ENCODE peak calls at places on chromosomes 4 and X, in nine cellular contexts. One of them, this sample, is unnamed.

GRCh38 chr4:142274137-142274536 is 572.0 kb downstream of the INPP4B start:
- DNase-seq in T-helper 1 cell: no peak
- DNase-seq in NCI-H1105 treated with DMSO at 0.1 percent for 48 hours: no peak
- DNase-seq in psoas muscle: no peak
- DNase-seq in stimulated activated CD4-positive, alpha-beta T cell treated with anti-CD3 and anti-CD28 coated beads, Interleukin-15, amount 100 ng/mL, for 48 hours: no peak
- DNase-seq in T-cell: no peak
- DNase-seq in type B pancreatic cell: no peak
- DNase-seq in HFF-Myc: no peak
- DNase-seq in GM19239: no peak
- DNase-seq in this sample: no peak

GRCh38 chr4:53315300-53315699 is 50.6 kb downstream of the SCFD2 start:
- DNase-seq in T-helper 1 cell: no peak
- DNase-seq in NCI-H1105 treated with DMSO at 0.1 percent for 48 hours: no peak
- DNase-seq in psoas muscle: no peak
- DNase-seq in stimulated activated CD4-positive, alpha-beta T cell treated with anti-CD3 and anti-CD28 coated beads, Interleukin-15, amount 100 ng/mL, for 48 hours: no peak
- DNase-seq in T-cell: no peak
- DNase-seq in type B pancreatic cell: no peak
- DNase-seq in HFF-Myc: no peak
- DNase-seq in GM19239: no peak
- DNase-seq in this sample: peak

GRCh38 chrX:40651620-40652223 is 4.4 kb upstream of the CXorf38 start:
- DNase-seq in T-helper 1 cell: peak
- DNase-seq in NCI-H1105 treated with DMSO at 0.1 percent for 48 hours: peak
- DNase-seq in psoas muscle: peak
- DNase-seq in stimulated activated CD4-positive, alpha-beta T cell treated with anti-CD3 and anti-CD28 coated beads, Interleukin-15, amount 100 ng/mL, for 48 hours: peak
- DNase-seq in T-cell: peak
- DNase-seq in type B pancreatic cell: no peak
- DNase-seq in HFF-Myc: peak
- DNase-seq in GM19239: no peak
- DNase-seq in this sample: peak

GRCh38 chr4:56976283-56976877 is 1.0 kb downstream of the NOA1 start:
- DNase-seq in T-helper 1 cell: no peak
- DNase-seq in NCI-H1105 treated with DMSO at 0.1 percent for 48 hours: no peak
- DNase-seq in psoas muscle: no peak
- DNase-seq in stimulated activated CD4-positive, alpha-beta T cell treated with anti-CD3 and anti-CD28 coated beads, Interleukin-15, amount 100 ng/mL, for 48 hours: no peak
- DNase-seq in T-cell: no peak
- DNase-seq in type B pancreatic cell: no peak
- DNase-seq in HFF-Myc: no peak
- DNase-seq in GM19239: no peak
- DNase-seq in this sample: peak

GRCh38 chrX:40329616-40330015 is 231.9 kb upstream of the BCOR start:
- DNase-seq in T-helper 1 cell: no peak
- DNase-seq in NCI-H1105 treated with DMSO at 0.1 percent for 48 hours: no peak
- DNase-seq in psoas muscle: no peak
- DNase-seq in stimulated activated CD4-positive, alpha-beta T cell treated with anti-CD3 and anti-CD28 coated beads, Interleukin-15, amount 100 ng/mL, for 48 hours: no peak
- DNase-seq in T-cell: no peak
- DNase-seq in type B pancreatic cell: no peak
- DNase-seq in HFF-Myc: no peak
- DNase-seq in GM19239: no peak
- DNase-seq in this sample: no peak

GRCh38 chr4:96736352-96736889 is 896.5 kb downstream of the PDHA2 start:
- DNase-seq in T-helper 1 cell: no peak
- DNase-seq in NCI-H1105 treated with DMSO at 0.1 percent for 48 hours: no peak
- DNase-seq in psoas muscle: no peak
- DNase-seq in stimulated activated CD4-positive, alpha-beta T cell treated with anti-CD3 and anti-CD28 coated beads, Interleukin-15, amount 100 ng/mL, for 48 hours: no peak
- DNase-seq in T-cell: no peak
- DNase-seq in type B pancreatic cell: no peak
- DNase-seq in HFF-Myc: no peak
- DNase-seq in GM19239: no peak
- DNase-seq in this sample: no peak

GRCh38 chr4:3767569-3768288 is 1.5 kb downstream of the ADRA2C start:
- DNase-seq in T-helper 1 cell: no peak
- DNase-seq in NCI-H1105 treated with DMSO at 0.1 percent for 48 hours: peak
- DNase-seq in psoas muscle: no peak
- DNase-seq in stimulated activated CD4-positive, alpha-beta T cell treated with anti-CD3 and anti-CD28 coated beads, Interleukin-15, amount 100 ng/mL, for 48 hours: no peak
- DNase-seq in T-cell: no peak
- DNase-seq in type B pancreatic cell: no peak
- DNase-seq in HFF-Myc: no peak
- DNase-seq in GM19239: no peak
- DNase-seq in this sample: no peak

GRCh38 chrX:34275710-34276109 is 143.6 kb upstream of the FAM47A start:
- DNase-seq in T-helper 1 cell: no peak
- DNase-seq in NCI-H1105 treated with DMSO at 0.1 percent for 48 hours: no peak
- DNase-seq in psoas muscle: no peak
- DNase-seq in stimulated activated CD4-positive, alpha-beta T cell treated with anti-CD3 and anti-CD28 coated beads, Interleukin-15, amount 100 ng/mL, for 48 hours: no peak
- DNase-seq in T-cell: no peak
- DNase-seq in type B pancreatic cell: no peak
- DNase-seq in HFF-Myc: no peak
- DNase-seq in GM19239: no peak
- DNase-seq in this sample: peak

GRCh38 chr4:176425035-176425434 is 105.3 kb downstream of the SPCS3 start:
- DNase-seq in T-helper 1 cell: no peak
- DNase-seq in NCI-H1105 treated with DMSO at 0.1 percent for 48 hours: no peak
- DNase-seq in psoas muscle: no peak
- DNase-seq in stimulated activated CD4-positive, alpha-beta T cell treated with anti-CD3 and anti-CD28 coated beads, Interleukin-15, amount 100 ng/mL, for 48 hours: no peak
- DNase-seq in T-cell: no peak
- DNase-seq in type B pancreatic cell: no peak
- DNase-seq in HFF-Myc: no peak
- DNase-seq in GM19239: no peak
- DNase-seq in this sample: no peak

GRCh38 chr4:114281561-114281960 is 302.1 kb upstream of the ARSJ start:
- DNase-seq in T-helper 1 cell: no peak
- DNase-seq in NCI-H1105 treated with DMSO at 0.1 percent for 48 hours: no peak
- DNase-seq in psoas muscle: no peak
- DNase-seq in stimulated activated CD4-positive, alpha-beta T cell treated with anti-CD3 and anti-CD28 coated beads, Interleukin-15, amount 100 ng/mL, for 48 hours: no peak
- DNase-seq in T-cell: no peak
- DNase-seq in type B pancreatic cell: no peak
- DNase-seq in HFF-Myc: peak
- DNase-seq in GM19239: no peak
- DNase-seq in this sample: no peak

GRCh38 chr4:95153182-95153581 is 395.4 kb downstream of the BMPR1B start:
- DNase-seq in T-helper 1 cell: no peak
- DNase-seq in NCI-H1105 treated with DMSO at 0.1 percent for 48 hours: no peak
- DNase-seq in psoas muscle: no peak
- DNase-seq in stimulated activated CD4-positive, alpha-beta T cell treated with anti-CD3 and anti-CD28 coated beads, Interleukin-15, amount 100 ng/mL, for 48 hours: no peak
- DNase-seq in T-cell: no peak
- DNase-seq in type B pancreatic cell: no peak
- DNase-seq in HFF-Myc: no peak
- DNase-seq in GM19239: no peak
- DNase-seq in this sample: no peak

GRCh38 chrX:70508296-70508911 is 63.8 kb downstream of the DLG3 start:
- DNase-seq in T-helper 1 cell: no peak
- DNase-seq in NCI-H1105 treated with DMSO at 0.1 percent for 48 hours: no peak
- DNase-seq in psoas muscle: no peak
- DNase-seq in stimulated activated CD4-positive, alpha-beta T cell treated with anti-CD3 and anti-CD28 coated beads, Interleukin-15, amount 100 ng/mL, for 48 hours: peak
- DNase-seq in T-cell: no peak
- DNase-seq in type B pancreatic cell: no peak
- DNase-seq in HFF-Myc: no peak
- DNase-seq in GM19239: no peak
- DNase-seq in this sample: no peak

GRCh38 chrX:24301806-24302205 is 12.1 kb downstream of the SUPT20HL2 start:
- DNase-seq in T-helper 1 cell: no peak
- DNase-seq in NCI-H1105 treated with DMSO at 0.1 percent for 48 hours: no peak
- DNase-seq in psoas muscle: no peak
- DNase-seq in stimulated activated CD4-positive, alpha-beta T cell treated with anti-CD3 and anti-CD28 coated beads, Interleukin-15, amount 100 ng/mL, for 48 hours: no peak
- DNase-seq in T-cell: no peak
- DNase-seq in type B pancreatic cell: no peak
- DNase-seq in HFF-Myc: no peak
- DNase-seq in GM19239: no peak
- DNase-seq in this sample: no peak

GRCh38 chrX:40949071-40949470 is 136.2 kb upstream of the USP9X start:
- DNase-seq in T-helper 1 cell: no peak
- DNase-seq in NCI-H1105 treated with DMSO at 0.1 percent for 48 hours: no peak
- DNase-seq in psoas muscle: no peak
- DNase-seq in stimulated activated CD4-positive, alpha-beta T cell treated with anti-CD3 and anti-CD28 coated beads, Interleukin-15, amount 100 ng/mL, for 48 hours: no peak
- DNase-seq in T-cell: no peak
- DNase-seq in type B pancreatic cell: no peak
- DNase-seq in HFF-Myc: no peak
- DNase-seq in GM19239: no peak
- DNase-seq in this sample: no peak

GRCh38 chr4:54155936-54156335 is 56.0 kb downstream of the GSX2 start:
- DNase-seq in T-helper 1 cell: no peak
- DNase-seq in NCI-H1105 treated with DMSO at 0.1 percent for 48 hours: no peak
- DNase-seq in psoas muscle: no peak
- DNase-seq in stimulated activated CD4-positive, alpha-beta T cell treated with anti-CD3 and anti-CD28 coated beads, Interleukin-15, amount 100 ng/mL, for 48 hours: no peak
- DNase-seq in T-cell: no peak
- DNase-seq in type B pancreatic cell: no peak
- DNase-seq in HFF-Myc: no peak
- DNase-seq in GM19239: no peak
- DNase-seq in this sample: no peak

GRCh38 chr4:147428583-147428982 is 52.3 kb upstream of the EDNRA start:
- DNase-seq in T-helper 1 cell: no peak
- DNase-seq in NCI-H1105 treated with DMSO at 0.1 percent for 48 hours: no peak
- DNase-seq in psoas muscle: no peak
- DNase-seq in stimulated activated CD4-positive, alpha-beta T cell treated with anti-CD3 and anti-CD28 coated beads, Interleukin-15, amount 100 ng/mL, for 48 hours: no peak
- DNase-seq in T-cell: no peak
- DNase-seq in type B pancreatic cell: no peak
- DNase-seq in HFF-Myc: no peak
- DNase-seq in GM19239: no peak
- DNase-seq in this sample: no peak

GRCh38 chr4:97491856-97492255 is 651.4 kb downstream of the STPG2 start:
- DNase-seq in T-helper 1 cell: no peak
- DNase-seq in NCI-H1105 treated with DMSO at 0.1 percent for 48 hours: no peak
- DNase-seq in psoas muscle: no peak
- DNase-seq in stimulated activated CD4-positive, alpha-beta T cell treated with anti-CD3 and anti-CD28 coated beads, Interleukin-15, amount 100 ng/mL, for 48 hours: no peak
- DNase-seq in T-cell: no peak
- DNase-seq in type B pancreatic cell: no peak
- DNase-seq in HFF-Myc: no peak
- DNase-seq in GM19239: no peak
- DNase-seq in this sample: no peak

GRCh38 chrX:54945224-54945623 is 24.6 kb downstream of the TRO start:
- DNase-seq in T-helper 1 cell: no peak
- DNase-seq in NCI-H1105 treated with DMSO at 0.1 percent for 48 hours: no peak
- DNase-seq in psoas muscle: no peak
- DNase-seq in stimulated activated CD4-positive, alpha-beta T cell treated with anti-CD3 and anti-CD28 coated beads, Interleukin-15, amount 100 ng/mL, for 48 hours: no peak
- DNase-seq in T-cell: no peak
- DNase-seq in type B pancreatic cell: no peak
- DNase-seq in HFF-Myc: no peak
- DNase-seq in GM19239: no peak
- DNase-seq in this sample: no peak

GRCh38 chr4:476501-476900 is 22.5 kb downstream of the ZNF721 start:
- DNase-seq in T-helper 1 cell: no peak
- DNase-seq in NCI-H1105 treated with DMSO at 0.1 percent for 48 hours: no peak
- DNase-seq in psoas muscle: no peak
- DNase-seq in stimulated activated CD4-positive, alpha-beta T cell treated with anti-CD3 and anti-CD28 coated beads, Interleukin-15, amount 100 ng/mL, for 48 hours: no peak
- DNase-seq in T-cell: no peak
- DNase-seq in type B pancreatic cell: no peak
- DNase-seq in HFF-Myc: no peak
- DNase-seq in GM19239: no peak
- DNase-seq in this sample: no peak

GRCh38 chrX:21944136-21944615 is 3.7 kb downstream of the SMS start:
- DNase-seq in T-helper 1 cell: no peak
- DNase-seq in NCI-H1105 treated with DMSO at 0.1 percent for 48 hours: no peak
- DNase-seq in psoas muscle: no peak
- DNase-seq in stimulated activated CD4-positive, alpha-beta T cell treated with anti-CD3 and anti-CD28 coated beads, Interleukin-15, amount 100 ng/mL, for 48 hours: no peak
- DNase-seq in T-cell: no peak
- DNase-seq in type B pancreatic cell: no peak
- DNase-seq in HFF-Myc: no peak
- DNase-seq in GM19239: no peak
- DNase-seq in this sample: no peak

GRCh38 chrX:133812382-133812781 is 173.0 kb downstream of the GPC3 start:
- DNase-seq in T-helper 1 cell: no peak
- DNase-seq in NCI-H1105 treated with DMSO at 0.1 percent for 48 hours: no peak
- DNase-seq in psoas muscle: no peak
- DNase-seq in stimulated activated CD4-positive, alpha-beta T cell treated with anti-CD3 and anti-CD28 coated beads, Interleukin-15, amount 100 ng/mL, for 48 hours: no peak
- DNase-seq in T-cell: no peak
- DNase-seq in type B pancreatic cell: no peak
- DNase-seq in HFF-Myc: no peak
- DNase-seq in GM19239: no peak
- DNase-seq in this sample: no peak

GRCh38 chrX:9312922-9313867 is 151.7 kb upstream of the TBL1X start:
- DNase-seq in T-helper 1 cell: peak
- DNase-seq in NCI-H1105 treated with DMSO at 0.1 percent for 48 hours: no peak
- DNase-seq in psoas muscle: peak
- DNase-seq in stimulated activated CD4-positive, alpha-beta T cell treated with anti-CD3 and anti-CD28 coated beads, Interleukin-15, amount 100 ng/mL, for 48 hours: peak
- DNase-seq in T-cell: peak
- DNase-seq in type B pancreatic cell: no peak
- DNase-seq in HFF-Myc: no peak
- DNase-seq in GM19239: peak
- DNase-seq in this sample: peak

GRCh38 chr4:119655111-119655837 is 26.7 kb upstream of the PDE5A start:
- DNase-seq in T-helper 1 cell: no peak
- DNase-seq in NCI-H1105 treated with DMSO at 0.1 percent for 48 hours: no peak
- DNase-seq in psoas muscle: no peak
- DNase-seq in stimulated activated CD4-positive, alpha-beta T cell treated with anti-CD3 and anti-CD28 coated beads, Interleukin-15, amount 100 ng/mL, for 48 hours: no peak
- DNase-seq in T-cell: no peak
- DNase-seq in type B pancreatic cell: no peak
- DNase-seq in HFF-Myc: no peak
- DNase-seq in GM19239: no peak
- DNase-seq in this sample: no peak

GRCh38 chrX:155071694-155072215 is 447 bp downstream of the BRCC3 start:
- DNase-seq in T-helper 1 cell: no peak
- DNase-seq in NCI-H1105 treated with DMSO at 0.1 percent for 48 hours: peak
- DNase-seq in psoas muscle: no peak
- DNase-seq in stimulated activated CD4-positive, alpha-beta T cell treated with anti-CD3 and anti-CD28 coated beads, Interleukin-15, amount 100 ng/mL, for 48 hours: no peak
- DNase-seq in T-cell: no peak
- DNase-seq in type B pancreatic cell: no peak
- DNase-seq in HFF-Myc: no peak
- DNase-seq in GM19239: no peak
- DNase-seq in this sample: peak

GRCh38 chr4:64738240-64738639 is 329.0 kb upstream of the TECRL start:
- DNase-seq in T-helper 1 cell: no peak
- DNase-seq in NCI-H1105 treated with DMSO at 0.1 percent for 48 hours: no peak
- DNase-seq in psoas muscle: no peak
- DNase-seq in stimulated activated CD4-positive, alpha-beta T cell treated with anti-CD3 and anti-CD28 coated beads, Interleukin-15, amount 100 ng/mL, for 48 hours: no peak
- DNase-seq in T-cell: no peak
- DNase-seq in type B pancreatic cell: no peak
- DNase-seq in HFF-Myc: no peak
- DNase-seq in GM19239: no peak
- DNase-seq in this sample: no peak

GRCh38 chr4:8909548-8909947 is 37.9 kb upstream of the HMX1 start:
- DNase-seq in T-helper 1 cell: no peak
- DNase-seq in NCI-H1105 treated with DMSO at 0.1 percent for 48 hours: no peak
- DNase-seq in psoas muscle: no peak
- DNase-seq in stimulated activated CD4-positive, alpha-beta T cell treated with anti-CD3 and anti-CD28 coated beads, Interleukin-15, amount 100 ng/mL, for 48 hours: no peak
- DNase-seq in T-cell: no peak
- DNase-seq in type B pancreatic cell: no peak
- DNase-seq in HFF-Myc: no peak
- DNase-seq in GM19239: no peak
- DNase-seq in this sample: no peak

GRCh38 chr4:2824329-2825183 is 19.1 kb upstream of the ADD1 start:
- DNase-seq in T-helper 1 cell: no peak
- DNase-seq in NCI-H1105 treated with DMSO at 0.1 percent for 48 hours: no peak
- DNase-seq in psoas muscle: peak
- DNase-seq in stimulated activated CD4-positive, alpha-beta T cell treated with anti-CD3 and anti-CD28 coated beads, Interleukin-15, amount 100 ng/mL, for 48 hours: no peak
- DNase-seq in T-cell: no peak
- DNase-seq in type B pancreatic cell: no peak
- DNase-seq in HFF-Myc: no peak
- DNase-seq in GM19239: no peak
- DNase-seq in this sample: no peak

GRCh38 chrX:43958529-43958928 is 14.7 kb downstream of the NDP start:
- DNase-seq in T-helper 1 cell: no peak
- DNase-seq in NCI-H1105 treated with DMSO at 0.1 percent for 48 hours: peak
- DNase-seq in psoas muscle: no peak
- DNase-seq in stimulated activated CD4-positive, alpha-beta T cell treated with anti-CD3 and anti-CD28 coated beads, Interleukin-15, amount 100 ng/mL, for 48 hours: no peak
- DNase-seq in T-cell: peak
- DNase-seq in type B pancreatic cell: no peak
- DNase-seq in HFF-Myc: peak
- DNase-seq in GM19239: peak
- DNase-seq in this sample: peak

GRCh38 chr4:146146918-146147317 is 28.6 kb upstream of the LSM6 start:
- DNase-seq in T-helper 1 cell: no peak
- DNase-seq in NCI-H1105 treated with DMSO at 0.1 percent for 48 hours: no peak
- DNase-seq in psoas muscle: no peak
- DNase-seq in stimulated activated CD4-positive, alpha-beta T cell treated with anti-CD3 and anti-CD28 coated beads, Interleukin-15, amount 100 ng/mL, for 48 hours: no peak
- DNase-seq in T-cell: no peak
- DNase-seq in type B pancreatic cell: no peak
- DNase-seq in HFF-Myc: no peak
- DNase-seq in GM19239: no peak
- DNase-seq in this sample: no peak